ENCODE peak calls at places on chromosomes 11 and 22, in four cellular contexts. One of them, this sample, is unnamed.

GRCh38 chr11:22690891-22691290 is 24.5 kb downstream of the GAS2 start:
- DNase-seq in A549: no peak
- DNase-seq in astrocyte of the spinal cord: peak
- DNase-seq in HTR-8/SVneo: no peak
- DNase-seq in this sample: no peak

GRCh38 chr11:40204228-40204627 is 1255.2 kb downstream of the LRRC4C start:
- DNase-seq in A549: no peak
- DNase-seq in astrocyte of the spinal cord: no peak
- DNase-seq in HTR-8/SVneo: no peak
- DNase-seq in this sample: no peak

GRCh38 chr11:127651175-127651887 is 650.8 kb upstream of the KIRREL3 start:
- DNase-seq in A549: no peak
- DNase-seq in astrocyte of the spinal cord: peak
- DNase-seq in HTR-8/SVneo: no peak
- DNase-seq in this sample: peak

GRCh38 chr11:33696411-33696810 is 4.2 kb downstream of the C11orf91 start:
- DNase-seq in A549: no peak
- DNase-seq in astrocyte of the spinal cord: no peak
- DNase-seq in HTR-8/SVneo: no peak
- DNase-seq in this sample: no peak

GRCh38 chr22:35903571-35904331 is 124.9 kb downstream of the RBFOX2 start:
- DNase-seq in A549: no peak
- DNase-seq in astrocyte of the spinal cord: no peak
- DNase-seq in HTR-8/SVneo: no peak
- DNase-seq in this sample: no peak

GRCh38 chr11:11798586-11799438 is 43.0 kb upstream of the USP47 start:
- DNase-seq in A549: peak
- DNase-seq in astrocyte of the spinal cord: peak
- DNase-seq in HTR-8/SVneo: peak
- DNase-seq in this sample: no peak

GRCh38 chr11:12157241-12157661 is 46.9 kb downstream of the MICAL2 start:
- DNase-seq in A549: no peak
- DNase-seq in astrocyte of the spinal cord: peak
- DNase-seq in HTR-8/SVneo: no peak
- DNase-seq in this sample: no peak

GRCh38 chr11:87150936-87151335 is 113.2 kb downstream of the TMEM135 start:
- DNase-seq in A549: no peak
- DNase-seq in astrocyte of the spinal cord: peak
- DNase-seq in HTR-8/SVneo: no peak
- DNase-seq in this sample: no peak

GRCh38 chr11:122391049-122391448 is 264.5 kb upstream of the UBASH3B start:
- DNase-seq in A549: no peak
- DNase-seq in astrocyte of the spinal cord: no peak
- DNase-seq in HTR-8/SVneo: no peak
- DNase-seq in this sample: no peak

GRCh38 chr11:132911186-132911585 is 621.1 kb downstream of the OPCML start:
- DNase-seq in A549: no peak
- DNase-seq in astrocyte of the spinal cord: peak
- DNase-seq in HTR-8/SVneo: peak
- DNase-seq in this sample: no peak

GRCh38 chr22:49099496-49100124 is 728.1 kb downstream of the BRD1 start:
- DNase-seq in A549: peak
- DNase-seq in astrocyte of the spinal cord: no peak
- DNase-seq in HTR-8/SVneo: no peak
- DNase-seq in this sample: peak

GRCh38 chr22:29380032-29380781 is 8.2 kb downstream of the AP1B1 start:
- DNase-seq in A549: no peak
- DNase-seq in astrocyte of the spinal cord: no peak
- DNase-seq in HTR-8/SVneo: peak
- DNase-seq in this sample: no peak

GRCh38 chr11:62708423-62709261 is 1.2 kb downstream of the GNG3 start:
- DNase-seq in A549: no peak
- DNase-seq in astrocyte of the spinal cord: no peak
- DNase-seq in HTR-8/SVneo: no peak
- DNase-seq in this sample: no peak

GRCh38 chr11:74072286-74072685 is 63.4 kb upstream of the UCP3 start:
- DNase-seq in A549: no peak
- DNase-seq in astrocyte of the spinal cord: no peak
- DNase-seq in HTR-8/SVneo: no peak
- DNase-seq in this sample: no peak

GRCh38 chr22:19767427-19768380 is 7.1 kb downstream of the TBX1 start:
- DNase-seq in A549: no peak
- DNase-seq in astrocyte of the spinal cord: no peak
- DNase-seq in HTR-8/SVneo: no peak
- DNase-seq in this sample: no peak

GRCh38 chr11:128472128-128473110 is 114.9 kb downstream of the ETS1 start:
- DNase-seq in A549: no peak
- DNase-seq in astrocyte of the spinal cord: peak
- DNase-seq in HTR-8/SVneo: peak
- DNase-seq in this sample: no peak